ENCODE peak calls at places on chromosomes 4 and X, in four cellular contexts. N, Q, F and A are unnamed samples.

GRCh38 chr4:109665783-109666455 is 37.3 kb downstream of the CASP6 start:
- DNase-seq in Q (no peak), F (no peak), N (no peak), A (no peak)

GRCh38 chrX:132488092-132488749 is 617 bp downstream of the MBNL3 start:
- DNase-seq in F (peak; percentile 28), N (peak; percentile 20), Q (no peak), A (peak; percentile 70)

GRCh38 chrX:150052226-150052625 is 113.9 kb upstream of the EOLA2 start:
- DNase-seq in Q (no peak), F (no peak), N (no peak), A (no peak)

GRCh38 chr4:29153642-29154041 is 1566.5 kb upstream of the PCDH7 start:
- DNase-seq in F (no peak), Q (no peak), N (no peak), A (no peak)

GRCh38 chr4:54384563-54384962 is 155.5 kb downstream of the PDGFRA start:
- DNase-seq in N (peak; percentile 11), F (peak; percentile 9), Q (no peak), A (peak; percentile 7)

GRCh38 chr4:11791808-11792207 is 363.1 kb upstream of the HS3ST1 start:
- DNase-seq in Q (no peak), N (no peak), F (no peak), A (no peak)

GRCh38 chr4:156763511-156763910 is 208.1 kb downstream of the PDGFC start:
- DNase-seq in N (no peak), Q (no peak), F (no peak), A (no peak)

GRCh38 chrX:154040307-154040756 is 20.6 kb upstream of the IRAK1 start:
- DNase-seq in N (no peak), F (no peak), Q (no peak), A (no peak)

GRCh38 chr4:77734928-77735327 is 84.2 kb downstream of the CNOT6L start:
- DNase-seq in N (peak; percentile 71), Q (no peak), F (peak; percentile 44), A (peak; percentile 20)

GRCh38 chr4:57023104-57023503 is 44.4 kb downstream of the POLR2B start:
- DNase-seq in Q (no peak), F (no peak), N (no peak), A (no peak)

GRCh38 chr4:113292371-113293042 is 243.1 kb downstream of the ANK2 start:
- DNase-seq in F (no peak), N (no peak), Q (no peak), A (no peak)

GRCh38 chrX:39728852-39729587 is 368.7 kb downstream of the BCOR start:
- DNase-seq in Q (no peak), N (no peak), F (no peak), A (no peak)

GRCh38 chrX:19697416-19697815 is 182.1 kb upstream of the MAP3K15 start:
- DNase-seq in Q (no peak), N (no peak), F (no peak), A (no peak)

GRCh38 chr4:55758570-55758969 is 61.0 kb upstream of the EXOC1L start:
- DNase-seq in F (no peak), Q (no peak), N (no peak), A (no peak)

GRCh38 chrX:142095816-142096215 is 109.3 kb downstream of the MAGEC2 start:
- DNase-seq in N (no peak), F (no peak), Q (no peak), A (no peak)

GRCh38 chrX:53435997-53436396 is 1.8 kb upstream of the HSD17B10 start:
- DNase-seq in N (peak; percentile 58), Q (peak; percentile 33), F (peak; percentile 70), A (peak; percentile 82)

GRCh38 chrX:118228041-118228440 is 111.4 kb upstream of the KLHL13 start:
- DNase-seq in Q (no peak), F (no peak), N (no peak), A (no peak)

GRCh38 chrX:38975368-38975767 is 174.1 kb downstream of the MID1IP1 start:
- DNase-seq in Q (no peak), N (no peak), F (no peak), A (no peak)

GRCh38 chrX:153582896-153583295 is 16.0 kb downstream of the CCNQ start:
- DNase-seq in Q (peak; percentile 25), F (peak; percentile 73), N (no peak), A (peak; percentile 80)

GRCh38 chrX:12292996-12293765 is 154.9 kb downstream of the FRMPD4 start:
- DNase-seq in Q (no peak), F (no peak), N (no peak), A (no peak)

GRCh38 chr4:60759518-60760245 is 440.4 kb upstream of the ADGRL3 start:
- DNase-seq in N (no peak), Q (no peak), F (no peak), A (no peak)

GRCh38 chrX:19017271-19017670 is 33.4 kb upstream of the PHKA2 start:
- DNase-seq in Q (no peak), F (no peak), N (peak; percentile 1), A (peak; percentile 8)

GRCh38 chr4:23788027-23788426 is 101.8 kb downstream of the PPARGC1A start:
- DNase-seq in Q (no peak), F (no peak), N (no peak), A (no peak)

GRCh38 chr4:1512738-1513660 is 106.8 kb upstream of the NKX1-1 start:
- DNase-seq in Q (no peak), F (peak; percentile 68), N (peak; percentile 14), A (no peak)